ENCODE peak calls at places on chromosomes 5 and 9, in seven cellular contexts. G, B, W, U, X, A and I are unnamed samples.

GRCh38 chr5:107472620-107473064 is 198.1 kb downstream of the EFNA5 start:
- DNase-seq in G (no peak), U (no peak), A (no peak), B (no peak), W (no peak), X (no peak), I (no peak)

GRCh38 chr5:37768362-37768761 is 71.5 kb downstream of the GDNF start:
- DNase-seq in W (no peak), G (no peak), B (no peak), X (no peak), A (no peak), U (no peak), I (no peak)

GRCh38 chr5:16742938-16743337 is 126.1 kb upstream of the RETREG1 start:
- DNase-seq in W (no peak), U (no peak), A (no peak), X (no peak), G (no peak), B (no peak), I (no peak)

GRCh38 chr9:135303865-135304499 is 175.6 kb upstream of the PPP1R26 start:
- DNase-seq in X (no peak), W (no peak), U (no peak), A (no peak), B (no peak), G (no peak), I (no peak)

GRCh38 chr9:129397335-129397734 is 219.3 kb upstream of the IER5L start:
- DNase-seq in G (no peak), U (no peak), W (no peak), A (no peak), B (no peak), X (no peak), I (no peak)

GRCh38 chr5:61277190-61277589 is 54.9 kb upstream of the ZSWIM6 start:
- DNase-seq in X (no peak), B (no peak), A (no peak), W (no peak), G (no peak), U (no peak), I (no peak)

GRCh38 chr9:88312517-88313103 is 75.6 kb upstream of the SPIN1 start:
- DNase-seq in A (no peak), B (no peak), X (no peak), W (no peak), U (no peak), G (no peak), I (no peak)

GRCh38 chr5:173302546-173303155 is 25.6 kb downstream of the STC2 start:
- DNase-seq in B (no peak), U (no peak), G (no peak), X (peak; percentile 95), A (no peak), W (no peak), I (no peak)

GRCh38 chr9:6630502-6631206 is 14.9 kb downstream of the GLDC start:
- DNase-seq in U (no peak), B (no peak), X (no peak), G (no peak), A (no peak), W (no peak), I (no peak)
- H3K27ac ChIP-seq in U (no peak overlapping the region), B (no peak overlapping the region), X (peak overlapping the region; percentile 43), G (no peak overlapping the region), A (no peak overlapping the region), W (peak overlapping the region; percentile 38), I (no peak overlapping the region)

GRCh38 chr9:121764371-121764730 is 112.9 kb downstream of the DAB2IP start:
- DNase-seq in X (no peak), U (no peak), W (no peak), G (no peak), B (no peak), A (no peak), I (no peak)
- H3K27ac ChIP-seq in X (peak overlapping the region; percentile 51), U (no peak overlapping the region), W (no peak overlapping the region), G (peak overlapping the region; percentile 52), B (peak overlapping the region; percentile 64), A (no peak overlapping the region), I (no peak overlapping the region)

GRCh38 chr5:142957528-142957927 is 187.4 kb downstream of the ARHGAP26 start:
- DNase-seq in G (no peak), A (no peak), U (no peak), W (no peak), B (peak; percentile 24), X (no peak), I (no peak)

GRCh38 chr5:142961435-142962171 is 191.4 kb downstream of the ARHGAP26 start:
- DNase-seq in W (no peak), A (no peak), B (no peak), U (no peak), X (no peak), G (no peak), I (no peak)

GRCh38 chr5:142960309-142960696 is 190.1 kb downstream of the ARHGAP26 start:
- DNase-seq in W (no peak), A (no peak), B (no peak), X (peak; percentile 83), G (no peak), U (no peak), I (no peak)

GRCh38 chr5:142958933-142959682 is 188.9 kb downstream of the ARHGAP26 start:
- DNase-seq in X (no peak), U (no peak), W (no peak), G (no peak), B (no peak), A (no peak), I (no peak)

DNA sequence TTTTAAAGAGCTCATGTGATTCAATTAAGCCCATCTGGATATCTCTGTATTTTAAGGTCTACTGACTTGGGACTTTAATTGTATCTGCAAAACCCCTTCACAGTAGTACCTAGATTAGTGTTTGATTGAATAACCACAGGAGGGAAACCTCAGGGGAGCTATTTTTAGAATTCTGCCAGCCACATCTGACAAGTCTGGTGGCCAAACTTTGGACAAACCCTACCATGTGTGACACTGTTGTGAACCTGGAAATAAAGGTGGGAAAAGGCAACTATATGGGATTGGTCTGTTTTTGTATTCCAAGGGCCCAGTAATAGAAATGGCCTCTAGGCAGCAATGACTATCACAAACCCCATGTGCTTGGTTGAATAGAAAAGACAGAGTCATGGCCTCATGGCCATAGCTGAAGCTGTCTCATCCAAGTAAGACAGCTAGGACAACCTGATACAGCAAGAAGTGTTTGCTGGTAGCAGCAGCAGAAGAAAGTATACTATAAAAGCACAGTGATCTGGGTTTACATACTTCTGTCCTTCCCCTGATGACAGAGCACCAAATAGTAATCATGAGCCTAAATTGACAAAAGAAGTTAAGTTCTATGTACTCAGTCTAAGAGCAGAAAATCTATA is 189.6 kb downstream of the ARHGAP26 start:
- DNase-seq in U (no peak), X (no peak), A (no peak), G (no peak), B (no peak), W (no peak), I (no peak)
- H3K27ac ChIP-seq in U (no peak overlapping the region), X (no peak overlapping the region), A (no peak overlapping the region), G (no peak overlapping the region), B (no peak overlapping the region), W (no peak overlapping the region), I (no peak overlapping the region)

GRCh38 chr5:168472329-168472728 is 13.9 kb upstream of the RARS1 start:
- DNase-seq in W (no peak), X (peak; percentile 86), A (no peak), U (no peak), B (no peak), G (no peak), I (no peak)
- H3K27ac ChIP-seq in W (no peak overlapping the region), X (peak overlapping the region; percentile 41), A (no peak overlapping the region), U (no peak overlapping the region), B (no peak overlapping the region), G (no peak overlapping the region), I (no peak overlapping the region)